ENCODE peak calls at places on chromosomes 6 and 20, in eight cellular contexts. R, E, X, B, U, H, J and C are unnamed samples.

GRCh38 chr6:168328086-168328485 is 8.5 kb upstream of the DACT2 start:
- DNase-seq in E (no peak), B (no peak), R (no peak), U (no peak), X (no peak), H (no peak), J (no peak), C (no peak)

GRCh38 chr20:57436223-57436545 is 45.0 kb downstream of the RBM38 start:
- DNase-seq in R (no peak), B (no peak), E (no peak), U (no peak), X (no peak), J (no peak), H (no peak), C (no peak)

GRCh38 chr6:22765015-22765414 is 195.6 kb downstream of the HDGFL1 start:
- DNase-seq in J (no peak), X (no peak), H (no peak), B (no peak), R (peak), U (no peak), E (no peak), C (no peak)

GRCh38 chr6:76703786-76704185 is 631.3 kb upstream of the IMPG1 start:
- DNase-seq in E (no peak), U (no peak), H (no peak), J (no peak), R (no peak), B (no peak), X (no peak), C (no peak)

GRCh38 chr6:139325686-139326085 is 33.9 kb upstream of the TXLNB start:
- DNase-seq in E (no peak), X (no peak), J (no peak), U (peak), B (no peak), R (no peak), H (no peak), C (no peak)

GRCh38 chr6:146965110-146965689 is 239.0 kb upstream of the STXBP5 start:
- DNase-seq in J (no peak), H (no peak), U (no peak), E (no peak), R (no peak), B (no peak), X (no peak), C (no peak)

GRCh38 chr20:17611290-17611539 is 41.3 kb downstream of the DSTN start:
- DNase-seq in J (no peak), H (no peak), E (no peak), X (no peak), B (no peak), R (no peak), U (no peak), C (no peak)

GRCh38 chr20:55584307-55584706 is 421.0 kb downstream of the CBLN4 start:
- DNase-seq in X (no peak), J (no peak), E (no peak), H (no peak), B (no peak), R (no peak), U (no peak), C (no peak)

GRCh38 chr20:62032606-62033368 is 32.9 kb downstream of the TAF4 start:
- DNase-seq in U (no peak), B (no peak), R (no peak), E (no peak), X (no peak), H (no peak), J (no peak), C (no peak)

GRCh38 chr6:53151676-53152075 is 3.0 kb upstream of the GCM1 start:
- DNase-seq in U (peak), R (no peak), B (no peak), X (no peak), E (no peak), H (peak), J (no peak), C (no peak)

GRCh38 chr6:89989742-89990141 is 95.5 kb downstream of the GJA10 start:
- DNase-seq in H (no peak), U (no peak), E (no peak), X (no peak), R (peak), J (no peak), B (no peak), C (no peak)

GRCh38 chr20:44471481-44471882 is 4.2 kb upstream of the TTPAL start:
- DNase-seq in U (no peak), H (no peak), E (no peak), B (no peak), X (peak), R (peak), J (no peak), C (no peak)

GRCh38 chr20:5548112-5548511 is 202.1 kb upstream of the SHLD1 start:
- DNase-seq in E (no peak), B (no peak), J (no peak), R (no peak), U (no peak), X (no peak), H (no peak), C (no peak)

GRCh38 chr6:163507965-163508364 is 93.4 kb downstream of the QKI start:
- DNase-seq in E (no peak), R (no peak), H (no peak), X (no peak), B (no peak), U (no peak), J (no peak), C (no peak)

GRCh38 chr6:80489911-80490635 is 383.6 kb downstream of the BCKDHB start:
- DNase-seq in R (no peak), U (peak), E (no peak), H (no peak), B (no peak), X (no peak), J (no peak), C (no peak)

GRCh38 chr20:37980876-37981275 is 52.4 kb downstream of the TTI1 start:
- DNase-seq in R (no peak), X (no peak), J (no peak), E (no peak), U (no peak), B (no peak), H (no peak), C (no peak)

GRCh38 chr20:44025756-44026155 is 111.1 kb downstream of the TOX2 start:
- DNase-seq in H (no peak), R (no peak), J (no peak), B (no peak), U (no peak), X (no peak), E (no peak), C (no peak)

GRCh38 chr6:123316733-123317323 is 319.9 kb downstream of the TRDN start:
- DNase-seq in B (no peak), R (peak), E (no peak), U (peak), X (peak), J (no peak), H (no peak), C (no peak)

GRCh38 chr6:26217714-26218075 is 130.5 kb downstream of the HFE start:
- DNase-seq in U (peak), X (no peak), E (no peak), H (no peak), R (peak), B (no peak), J (no peak), C (no peak)

GRCh38 chr20:4189375-4189774 is 174.0 kb upstream of the RNF24 start:
- DNase-seq in B (no peak), R (no peak), H (no peak), E (no peak), U (no peak), X (no peak), J (no peak), C (no peak)

GRCh38 chr6:55782275-55782674 is 93.1 kb downstream of the BMP5 start:
- DNase-seq in X (no peak), H (no peak), B (no peak), E (no peak), R (no peak), U (no peak), J (no peak), C (no peak)

GRCh38 chr6:39029156-39030011 is 19.2 kb upstream of the GLP1R start:
- DNase-seq in J (peak), R (peak), X (peak), B (no peak), E (no peak), H (peak), U (peak), C (no peak)

GRCh38 chr6:34115396-34116314 is 30.2 kb downstream of the GRM4 start:
- DNase-seq in H (peak), J (no peak), E (peak), R (peak), B (no peak), U (peak), X (peak), C (peak)

GRCh38 chr6:14464049-14464448 is 346.5 kb downstream of the CD83 start:
- DNase-seq in U (no peak), B (no peak), J (no peak), X (no peak), R (peak), H (no peak), E (no peak), C (no peak)

GRCh38 chr6:11473008-11473740 is 64.4 kb upstream of the TMEM170B start:
- DNase-seq in E (no peak), X (no peak), H (no peak), B (peak), J (no peak), U (no peak), R (no peak), C (no peak)

GRCh38 chr6:105310371-105310770 is 92.5 kb downstream of the PREP start:
- DNase-seq in E (no peak), H (no peak), X (no peak), R (no peak), B (no peak), J (no peak), U (no peak), C (no peak)

GRCh38 chr20:31608256-31608980 is 3.3 kb downstream of the ID1 start:
- DNase-seq in H (no peak), U (no peak), R (peak), X (peak), J (peak), E (peak), B (peak), C (peak)

GRCh38 chr20:64051532-64052325 is 2.3 kb upstream of the SOX18 start:
- DNase-seq in H (no peak), E (peak), X (no peak), B (no peak), J (no peak), R (no peak), U (no peak), C (no peak)

GRCh38 chr6:168384045-168385038 is 56.6 kb upstream of the SMOC2 start:
- DNase-seq in B (peak), R (peak), U (no peak), J (no peak), E (no peak), X (no peak), H (no peak), C (no peak)

GRCh38 chr6:135183532-135184440 is 2.7 kb downstream of the MYB start:
- DNase-seq in U (peak), R (peak), H (peak), X (peak), B (no peak), J (peak), E (no peak), C (no peak)

GRCh38 chr6:135182120-135182992 is 1.2 kb downstream of the MYB start:
- DNase-seq in R (peak), H (peak), B (no peak), X (peak), E (no peak), J (no peak), U (peak), C (no peak)

GRCh38 chr6:135180458-135181332 is at the start of gene MYB:
- DNase-seq in X (peak), E (no peak), U (peak), J (peak), H (peak), R (peak), B (no peak), C (peak)

GRCh38 chr6:135181333-135182119 is 418 bp downstream of the MYB start:
- DNase-seq in B (no peak), U (peak), H (no peak), E (no peak), X (peak), J (no peak), R (peak), C (no peak)

GRCh38 chr6:135182993-135183531 is 2.0 kb downstream of the MYB start:
- DNase-seq in X (peak), H (peak), E (no peak), R (no peak), B (no peak), U (peak), J (no peak), C (no peak)
- TF ChIP-seq CTCF in X (peak), H (no peak), E (no peak), R (no peak), B (no peak), U (no peak), J (no peak), C (no peak)

GRCh38 chr20:23641936-23642751 is 4.4 kb upstream of the CST3 start:
- DNase-seq in B (peak), H (no peak), U (no peak), E (no peak), J (no peak), R (peak), X (peak), C (no peak)
- TF ChIP-seq CTCF in B (no peak), H (no peak), U (no peak), E (no peak), J (no peak), R (no peak), X (no peak), C (no peak)

GRCh38 chr6:41271901-41272395 is 14.5 kb downstream of the TREM1 start:
- DNase-seq in U (no peak), R (no peak), X (no peak), B (peak), H (no peak), E (peak), J (no peak), C (no peak)
- TF ChIP-seq CTCF in U (no peak), R (no peak), X (no peak), B (no peak), H (no peak), E (no peak), J (no peak), C (no peak)

DNA sequence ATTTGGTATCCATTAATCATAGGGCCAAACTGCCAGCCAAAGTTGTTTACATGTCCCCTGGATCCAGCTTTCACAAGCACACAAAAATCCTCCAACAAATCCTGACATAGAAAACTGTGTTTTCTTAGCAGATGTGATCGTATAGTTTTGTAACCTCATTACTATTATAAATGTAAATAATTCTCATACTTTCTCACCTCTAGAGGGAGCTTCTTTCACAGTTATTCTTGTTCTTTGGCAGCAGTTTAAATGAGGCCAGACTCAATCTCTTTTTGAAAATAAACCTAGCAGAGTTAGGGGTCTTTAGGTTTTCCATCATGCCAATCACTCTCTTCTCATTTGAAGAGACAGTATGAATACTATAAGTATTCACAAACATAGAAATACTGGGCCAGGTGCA is 17.0 kb upstream of the ZNF318 start:
- DNase-seq in E (no peak), X (peak), H (peak), J (no peak), U (peak), B (no peak), R (no peak), C (no peak)
- TF ChIP-seq CTCF in E (no peak), X (peak), H (no peak), J (no peak), U (peak), B (no peak), R (no peak), C (peak)

GRCh38 chr6:524803-525202 is 132.1 kb downstream of the HUS1B start:
- DNase-seq in U (peak), E (no peak), J (no peak), R (no peak), H (peak), X (no peak), B (no peak), C (no peak)
- TF ChIP-seq CTCF in U (peak), E (no peak), J (no peak), R (no peak), H (peak), X (no peak), B (no peak), C (no peak)

DNA sequence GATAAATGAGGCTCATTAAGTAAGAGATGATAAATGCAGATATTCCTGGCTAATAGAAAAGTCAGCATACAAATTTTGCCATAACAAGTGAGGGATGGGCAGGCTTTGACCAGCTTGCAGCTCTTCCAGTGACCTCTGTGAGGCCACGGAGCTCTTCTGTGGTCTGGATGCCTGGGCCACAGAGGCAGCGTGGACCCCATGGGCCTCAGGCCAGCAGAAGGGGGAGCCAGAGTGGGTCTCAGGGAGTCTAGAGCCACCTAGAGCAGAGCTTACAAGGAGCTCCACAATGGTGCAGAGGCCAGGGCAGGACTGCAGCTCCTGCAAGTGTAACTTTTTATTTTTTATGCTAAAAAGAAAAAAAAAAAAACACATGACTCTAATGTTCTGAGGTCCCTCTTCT is 165.1 kb downstream of the ARID1B start:
- DNase-seq in X (no peak), R (no peak), J (no peak), H (no peak), U (peak), E (no peak), B (no peak), C (no peak)
- TF ChIP-seq CTCF in X (no peak), R (no peak), J (no peak), H (peak), U (no peak), E (no peak), B (no peak), C (no peak)

GRCh38 chr6:40504274-40504673 is 82.9 kb downstream of the LRFN2 start:
- DNase-seq in J (no peak), X (no peak), E (no peak), H (no peak), R (no peak), B (no peak), U (no peak), C (no peak)
- TF ChIP-seq CTCF in J (no peak), X (no peak), E (no peak), H (no peak), R (no peak), B (no peak), U (no peak), C (no peak)

DNA sequence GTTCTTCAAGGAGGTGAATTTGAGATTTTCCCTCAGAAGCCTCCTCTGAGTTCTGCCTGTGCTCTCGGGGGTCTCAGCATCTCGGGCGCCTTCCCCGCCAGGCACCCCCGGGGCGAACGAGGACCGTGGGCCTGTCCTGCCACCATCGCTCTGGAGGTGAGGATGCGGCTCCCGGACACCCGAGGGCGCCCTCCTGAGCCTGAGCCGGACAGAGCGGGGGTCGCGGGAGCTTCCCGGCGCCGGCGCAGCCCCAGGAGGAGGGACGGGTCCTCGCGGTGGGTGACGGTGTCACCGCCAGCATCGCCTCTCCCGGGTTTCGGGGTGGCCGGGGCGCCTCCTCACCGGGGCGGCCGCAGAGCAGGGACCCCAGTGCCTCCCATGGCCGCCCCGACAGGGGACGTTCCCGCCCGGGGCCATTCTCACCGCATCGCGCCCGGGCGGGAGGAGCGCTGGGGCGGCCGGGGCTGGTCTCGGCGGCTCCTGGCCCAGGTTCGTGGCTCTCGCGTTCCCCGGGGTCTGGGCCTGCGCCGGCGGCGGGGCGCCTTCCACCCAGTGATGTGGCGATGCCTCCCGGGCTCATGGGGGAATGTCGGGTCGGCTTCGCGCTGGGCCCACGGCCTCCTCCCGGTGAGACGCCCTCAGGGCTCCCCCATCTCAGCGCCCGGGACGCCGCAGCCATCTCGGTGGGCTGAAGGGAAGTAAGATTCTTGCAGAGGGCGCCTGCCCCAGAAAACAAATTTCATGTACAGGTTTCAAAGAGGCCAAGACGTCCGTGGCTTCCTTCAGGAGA is 210.5 kb downstream of the ERMARD start:
- DNase-seq in H (no peak), X (peak), J (no peak), B (no peak), E (peak), R (no peak), U (no peak), C (no peak)
- TF ChIP-seq CTCF in H (no peak), X (peak), J (no peak), B (peak), E (peak), R (no peak), U (no peak), C (peak)

DNA sequence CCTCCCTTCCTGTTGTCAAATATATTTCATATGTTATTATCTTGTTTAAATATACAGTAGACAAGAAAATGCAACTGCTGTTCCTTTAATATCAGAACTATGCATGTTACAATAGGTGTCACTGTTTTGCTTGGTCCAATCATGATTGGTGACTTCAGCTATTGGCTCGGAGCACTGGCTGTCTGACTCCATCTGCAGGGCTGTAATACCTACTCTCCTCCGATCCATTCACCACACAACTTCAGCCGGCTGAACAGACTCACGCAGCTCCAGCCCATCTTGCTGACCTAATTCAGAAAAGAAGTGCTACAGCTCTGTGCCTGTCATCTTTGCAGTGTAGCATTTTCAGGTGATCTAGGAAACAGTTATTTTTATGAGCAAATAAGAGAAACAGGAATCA is at the start of gene BTBD3:
- DNase-seq in X (peak), B (no peak), H (peak), U (no peak), J (no peak), R (peak), E (peak), C (no peak)
- TF ChIP-seq CTCF in X (no peak), B (no peak), H (peak), U (no peak), J (no peak), R (peak), E (peak), C (no peak)